ENCODE peak calls at places on chromosomes 11 and 22, in ten cellular contexts. Q is lung; A is mesendoderm; T is Peyer's patch; M is aorta; N is adrenal gland; U is substantia nigra; F is pancreas; L is naive thymus-derived CD4-positive, alpha-beta T cell; H is SK-N-SH. V is an unnamed sample.
A peak's percentile ranks its signal among the peaks of the same experiment; 100 is the strongest.

GRCh38 chr22:19960491-19961200 is 19.0 kb upstream of the TXNRD2 start:
- DNase-seq in Q (no peak), A (no peak), T (no peak), M (no peak), N (no peak), U (no peak), F (peak; percentile 39), L (no peak), H (peak; percentile 8), V (peak; percentile 58)

GRCh38 chr11:116420770-116421528 is 351.8 kb downstream of the BUD13 start:
- DNase-seq in Q (no peak), A (peak; percentile 63), T (peak; percentile 75), M (no peak), N (no peak), U (no peak), F (no peak), L (no peak), H (no peak), V (peak; percentile 50)

GRCh38 chr11:95897731-95898130 is 26.2 kb downstream of the MTMR2 start:
- DNase-seq in Q (no peak), A (no peak), T (no peak), M (peak; percentile 28), N (peak; percentile 29), U (no peak), F (no peak), L (no peak), H (no peak), V (no peak)

GRCh38 chr11:72239296-72239848 is 4.6 kb downstream of the PHOX2A start:
- DNase-seq in Q (peak; percentile 62), A (peak; percentile 78), T (peak; percentile 66), M (peak; percentile 75), N (peak; percentile 73), U (peak; percentile 51), F (peak; percentile 71), L (no peak), H (peak; percentile 72), V (peak; percentile 89)

GRCh38 chr22:49011379-49011768 is 816.3 kb downstream of the BRD1 start:
- DNase-seq in Q (no peak), A (no peak), T (no peak), M (peak; percentile 21), N (no peak), U (no peak), F (no peak), L (no peak), H (peak; percentile 14), V (peak; percentile 25)

GRCh38 chr11:94153320-94153719 is 24.7 kb downstream of the PANX1 start:
- DNase-seq in Q (no peak), A (no peak), T (no peak), M (no peak), N (no peak), U (no peak), F (no peak), L (no peak), H (no peak), V (no peak)

GRCh38 chr22:24819941-24820461 is 14.0 kb downstream of the SGSM1 start:
- DNase-seq in Q (peak; percentile 33), A (no peak), T (peak; percentile 68), M (peak; percentile 59), N (peak; percentile 26), U (peak; percentile 20), F (peak; percentile 72), L (no peak), H (peak; percentile 62), V (peak; percentile 85)

GRCh38 chr22:46996595-46997310 is 234.3 kb downstream of the TBC1D22A start:
- DNase-seq in Q (no peak), A (no peak), T (no peak), M (no peak), N (no peak), U (no peak), F (no peak), L (no peak), H (peak; percentile 56), V (peak; percentile 24)

GRCh38 chr11:134139873-134140331 is 71.0 kb downstream of the JAM3 start:
- DNase-seq in Q (no peak), A (peak; percentile 80), T (no peak), M (no peak), N (peak; percentile 76), U (peak; percentile 81), F (no peak), L (peak; percentile 49), H (peak; percentile 83), V (peak; percentile 90)

GRCh38 chr22:22463855-22464540 is 44.5 kb downstream of the ZNF280B start:
- DNase-seq in Q (peak; percentile 47), A (peak; percentile 70), T (no peak), M (no peak), N (peak; percentile 62), U (peak; percentile 8), F (no peak), L (peak; percentile 42), H (peak; percentile 67), V (no peak)

GRCh38 chr11:17915500-17916143 is 97.2 kb downstream of the SERGEF start:
- DNase-seq in Q (no peak), A (no peak), T (no peak), M (no peak), N (no peak), U (no peak), F (no peak), L (no peak), H (no peak), V (no peak)

GRCh38 chr11:68707527-68707926 is 23.2 kb downstream of the GAL start:
- DNase-seq in Q (no peak), A (no peak), T (no peak), M (no peak), N (no peak), U (no peak), F (no peak), L (no peak), H (no peak), V (no peak)

GRCh38 chr11:47565340-47566165 is at the start of gene PTPMT1:
- DNase-seq in Q (peak; percentile 69), A (peak; percentile 86), T (peak; percentile 84), M (peak; percentile 85), N (peak; percentile 81), U (peak; percentile 47), F (peak; percentile 81), L (peak; percentile 47), H (peak; percentile 94), V (peak; percentile 87)

GRCh38 chr11:110148775-110149744 is 55.9 kb downstream of the ZC3H12C start:
- DNase-seq in Q (no peak), A (peak; percentile 50), T (no peak), M (no peak), N (no peak), U (no peak), F (no peak), L (no peak), H (no peak), V (no peak)

GRCh38 chr11:18769802-18770456 is 21.7 kb downstream of the PTPN5 start:
- DNase-seq in Q (no peak), A (peak; percentile 63), T (no peak), M (no peak), N (no peak), U (no peak), F (no peak), L (no peak), H (no peak), V (no peak)

GRCh38 chr22:50526849-50527801 is 1.7 kb upstream of the SCO2 start:
- DNase-seq in Q (peak; percentile 85), A (peak; percentile 79), T (no peak), M (peak; percentile 84), N (peak; percentile 67), U (no peak), F (no peak), L (no peak), H (peak; percentile 77), V (peak; percentile 82)

DNA sequence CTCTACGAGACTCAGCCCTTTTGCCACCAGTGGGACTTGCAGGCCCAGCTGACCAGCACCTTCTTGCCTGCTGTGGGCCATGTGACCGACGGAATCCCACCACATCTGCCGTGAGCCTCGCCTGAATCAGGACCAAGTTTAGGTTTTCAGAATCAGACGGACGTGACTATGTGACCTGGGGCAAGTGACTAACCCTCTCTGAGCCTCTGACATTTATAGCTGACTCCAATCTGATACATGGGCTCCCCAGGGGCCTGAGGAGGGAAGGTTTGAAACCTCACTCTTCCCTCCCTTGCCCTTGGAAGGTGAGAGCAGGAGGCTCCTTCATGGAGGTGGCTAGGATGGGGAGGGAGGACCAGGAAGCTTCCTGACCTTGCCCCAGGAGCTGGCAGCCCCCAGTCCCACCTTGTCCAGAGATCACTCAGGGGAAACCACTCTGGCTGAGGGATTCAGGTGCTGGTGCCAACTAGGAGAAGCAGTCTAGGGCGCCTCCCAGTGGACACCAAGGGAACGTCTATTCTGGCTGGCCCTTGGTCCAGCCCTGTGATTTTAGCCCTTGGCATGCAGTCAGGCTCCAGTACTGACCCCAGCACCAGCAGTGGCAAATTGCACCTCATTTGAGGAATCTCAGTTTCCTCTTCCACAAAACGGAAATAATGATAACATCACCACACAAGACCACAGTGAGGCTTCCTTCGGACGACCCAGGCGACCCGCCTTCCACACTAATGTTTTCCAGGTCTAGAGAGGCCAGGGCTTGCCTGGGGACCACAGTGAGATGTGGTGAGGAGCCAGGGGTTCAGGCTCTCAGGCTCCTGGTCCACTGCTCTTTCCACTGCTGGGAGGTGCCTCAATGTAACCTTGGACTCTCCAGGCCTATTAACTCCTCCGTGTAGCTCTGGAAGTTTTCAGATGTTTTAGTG is 47.2 kb upstream of the SYT7 start:
- DNase-seq in Q (peak; percentile 65), A (peak; percentile 80), T (peak; percentile 73), M (peak; percentile 76), N (peak; percentile 66), U (peak; percentile 12), F (peak; percentile 81), L (no peak), H (peak; percentile 83), V (peak; percentile 85)
- H3K27ac ChIP-seq in Q (no peak overlapping the region), A (no peak overlapping the region), T (no peak overlapping the region), M (no peak overlapping the region), N (no peak overlapping the region), U (no peak overlapping the region), F (no peak overlapping the region), L (no peak overlapping the region), H (no peak overlapping the region), V (no peak overlapping the region)

GRCh38 chr22:27207907-27208306 is 550.5 kb downstream of the MIAT start:
- DNase-seq in Q (no peak), A (no peak), T (no peak), M (no peak), N (no peak), U (no peak), F (no peak), L (no peak), H (no peak), V (no peak)
- H3K27ac ChIP-seq in Q (no peak overlapping the region), A (no peak overlapping the region), T (no peak overlapping the region), M (no peak overlapping the region), N (no peak overlapping the region), U (no peak overlapping the region), F (no peak overlapping the region), L (no peak overlapping the region), H (no peak overlapping the region), V (no peak overlapping the region)

GRCh38 chr22:32837142-32837541 is 35.6 kb downstream of the TIMP3 start:
- DNase-seq in Q (no peak), A (no peak), T (no peak), M (no peak), N (no peak), U (no peak), F (no peak), L (no peak), H (no peak), V (peak; percentile 63)
- H3K27ac ChIP-seq in Q (no peak overlapping the region), A (no peak overlapping the region), T (no peak overlapping the region), M (no peak overlapping the region), N (no peak overlapping the region), U (no peak overlapping the region), F (no peak overlapping the region), L (no peak overlapping the region), H (no peak overlapping the region), V (no peak overlapping the region)

GRCh38 chr11:87127131-87127530 is 89.4 kb downstream of the TMEM135 start:
- DNase-seq in Q (no peak), A (peak; percentile 54), T (no peak), M (no peak), N (no peak), U (no peak), F (no peak), L (no peak), H (no peak), V (no peak)
- H3K27ac ChIP-seq in Q (no peak overlapping the region), A (no peak overlapping the region), T (no peak overlapping the region), M (no peak overlapping the region), N (no peak overlapping the region), U (no peak overlapping the region), F (no peak overlapping the region), L (no peak overlapping the region), H (no peak overlapping the region), V (no peak overlapping the region)

V was measured in sigmoid colon.